ENCODE peak calls at places on chromosomes 4 and X, in seven cellular contexts. Z is H1, F is mesenchymal stem cell, V is IMR-90, P is neuronal stem cell, I is H9, N is mesendoderm. G is an unnamed sample.
A peak's percentile ranks its signal among the peaks of the same experiment; 100 is the strongest.

GRCh38 chrX:118603981-118604380 is 108.4 kb downstream of the DOCK11 start:
- DNase-seq in Z (no peak), F (peak; percentile 68), V (peak; percentile 61), P (peak; percentile 38), I (peak; percentile 50), N (peak; percentile 63), G (peak; percentile 78)

GRCh38 chr4:154490261-154490588 is 1.4 kb downstream of the DCHS2 start:
- DNase-seq in Z (no peak), F (no peak), V (no peak), P (peak; percentile 15), I (peak; percentile 49), N (peak; percentile 43), G (no peak)

GRCh38 chr4:37160653-37161052 is 83.9 kb upstream of the NWD2 start:
- DNase-seq in Z (no peak), F (no peak), V (no peak), P (no peak), I (no peak), N (no peak), G (no peak)

GRCh38 chr4:132540797-132541196 is 608.3 kb upstream of the PCDH10 start:
- DNase-seq in Z (no peak), F (no peak), V (no peak), P (no peak), I (no peak), N (no peak), G (no peak)

GRCh38 chr4:77433102-77433733 is 172.4 kb upstream of the CXCL13 start:
- DNase-seq in Z (no peak), F (peak; percentile 32), V (peak; percentile 2), P (peak; percentile 30), I (peak; percentile 39), N (peak; percentile 65), G (peak; percentile 63)

GRCh38 chrX:12709047-12709446 is 82.2 kb upstream of the PRPS2 start:
- DNase-seq in Z (no peak), F (no peak), V (no peak), P (no peak), I (peak; percentile 72), N (no peak), G (no peak)

GRCh38 chrX:136369377-136369776 is 68.6 kb downstream of the ADGRG4 start:
- DNase-seq in Z (no peak), F (no peak), V (no peak), P (no peak), I (no peak), N (no peak), G (no peak)

GRCh38 chr4:115923152-115923551 is 809.7 kb upstream of the NDST4 start:
- DNase-seq in Z (no peak), F (no peak), V (no peak), P (no peak), I (no peak), N (no peak), G (no peak)

GRCh38 chrX:48854898-48855297 is 19.5 kb upstream of the PCSK1N start:
- DNase-seq in Z (no peak), F (peak; percentile 28), V (no peak), P (no peak), I (no peak), N (peak; percentile 55), G (peak; percentile 32)

GRCh38 chr4:156019238-156019637 is 65.6 kb upstream of the CTSO start:
- DNase-seq in Z (no peak), F (no peak), V (no peak), P (no peak), I (no peak), N (no peak), G (no peak)

GRCh38 chr4:13329340-13329850 is 154.7 kb downstream of the RAB28 start:
- DNase-seq in Z (no peak), F (no peak), V (no peak), P (no peak), I (no peak), N (no peak), G (no peak)

GRCh38 chr4:10124167-10124930 is 7.8 kb upstream of the WDR1 start:
- DNase-seq in Z (no peak), F (no peak), V (no peak), P (no peak), I (no peak), N (no peak), G (no peak)

GRCh38 chrX:17535229-17535628 is 160.2 kb downstream of the NHS start:
- DNase-seq in Z (no peak), F (no peak), V (peak; percentile 20), P (no peak), I (peak; percentile 56), N (peak; percentile 60), G (peak; percentile 61)

GRCh38 chr4:88215351-88215750 is 56.9 kb upstream of the ABCG2 start:
- DNase-seq in Z (no peak), F (no peak), V (peak; percentile 39), P (no peak), I (no peak), N (no peak), G (no peak)

DNA sequence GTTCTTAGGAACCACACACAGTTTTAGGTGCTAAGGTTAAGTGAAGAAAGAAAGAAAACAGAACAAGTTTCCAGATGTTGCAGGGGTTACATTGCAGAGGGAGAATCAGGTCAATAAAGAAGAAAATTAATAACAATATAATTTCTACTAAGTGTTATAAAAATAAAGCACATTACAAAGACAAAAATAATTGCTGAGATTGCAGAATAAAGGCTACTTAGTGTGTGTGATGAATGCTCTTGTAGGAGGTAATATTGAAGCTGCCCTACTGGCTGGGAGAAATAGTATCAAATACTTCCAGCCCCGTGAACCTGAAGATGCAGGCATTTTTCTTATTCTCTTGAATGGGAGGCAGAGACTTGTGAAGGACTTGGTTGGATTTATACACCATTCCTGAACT is 33.2 kb upstream of the FAM9A start:
- DNase-seq in Z (no peak), F (no peak), V (no peak), P (no peak), I (no peak), N (no peak), G (no peak)
- H3K18ac ChIP-seq in Z (no peak overlapping the region), F (no peak overlapping the region), V (no peak overlapping the region), P (no peak overlapping the region), I (no peak overlapping the region), N (no peak overlapping the region), G (no peak overlapping the region)

DNA sequence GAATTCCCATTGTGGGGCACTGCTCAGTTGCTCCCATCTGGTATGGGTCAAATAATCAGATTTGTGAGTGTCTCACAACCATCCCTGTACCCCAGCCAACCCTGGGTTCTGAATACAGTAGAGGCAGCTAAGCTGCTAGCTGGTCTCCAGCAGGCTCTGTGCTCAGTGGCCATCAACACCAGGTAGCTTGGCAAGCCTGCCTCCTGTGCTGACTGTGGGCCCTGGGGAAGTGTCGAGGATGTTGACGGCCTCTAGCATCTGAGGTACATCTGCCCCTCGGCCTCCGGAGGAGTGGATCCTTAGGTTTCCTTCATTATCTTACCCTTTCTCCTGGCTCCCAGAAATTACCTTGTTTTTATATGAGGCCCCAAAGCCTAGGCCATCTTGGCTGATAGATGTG is 13.3 kb downstream of the RNF4 start:
- DNase-seq in Z (no peak), F (no peak), V (no peak), P (no peak), I (no peak), N (no peak), G (no peak)
- H3K4me1 ChIP-seq in Z (peaks cover 10% of the 10 kb centered on the region), F (peaks cover 15% of the 10 kb centered on the region), V (peaks cover 3% of the 10 kb centered on the region), P (peaks cover 5% of the 10 kb centered on the region), I (peaks cover 2% of the 10 kb centered on the region), N (peaks cover 16% of the 10 kb centered on the region), G (peaks cover 4% of the 10 kb centered on the region)

GRCh38 chr4:75514949-75515612 is 808 bp downstream of the THAP6 start:
- DNase-seq in Z (no peak), F (no peak), V (no peak), P (no peak), I (no peak), N (no peak), G (no peak)

GRCh38 chr4:75513529-75514130 is 573 bp downstream of the RCHY1 start:
- DNase-seq in Z (no peak), F (peak; percentile 40), V (peak; percentile 12), P (no peak), I (no peak), N (no peak), G (no peak)

GRCh38 chr4:75512336-75513211 is 1.6 kb downstream of the RCHY1 start:
- DNase-seq in Z (no peak), F (peak; percentile 57), V (peak; percentile 54), P (no peak), I (no peak), N (peak; percentile 69), G (no peak)

GRCh38 chr4:75514131-75514948 is at the start of the genes RCHY1 and THAP6:
- DNase-seq in Z (peak; percentile 86), F (peak; percentile 98), V (peak; percentile 93), P (peak; percentile 90), I (peak; percentile 97), N (peak; percentile 99), G (peak; percentile 97)

DNA sequence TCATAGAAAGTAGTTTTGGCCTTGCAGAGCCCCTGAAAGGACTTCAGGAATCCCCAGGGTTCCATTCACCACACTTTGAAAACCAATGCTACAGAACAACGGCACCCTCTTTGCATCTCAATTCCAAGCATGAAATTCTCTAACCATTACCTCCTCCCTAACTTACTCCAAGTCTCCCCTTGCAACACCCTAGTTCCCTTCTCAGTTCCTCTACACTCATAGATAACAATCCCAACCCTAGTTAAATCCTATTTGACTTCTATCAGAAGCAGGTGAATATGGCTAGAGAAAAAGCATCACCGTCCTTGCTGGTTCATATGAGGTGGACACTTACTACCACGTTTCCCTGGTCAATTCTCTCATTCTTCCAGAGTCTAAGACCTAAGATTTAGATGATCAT is 2.4 kb downstream of the RCHY1 start:
- DNase-seq in Z (peak; percentile 5), F (peak; percentile 25), V (no peak), P (no peak), I (no peak), N (peak; percentile 19), G (no peak)
- H3K18ac ChIP-seq in Z (no peak overlapping the region), F (no peak overlapping the region), V (no peak overlapping the region), P (no peak overlapping the region), I (no peak overlapping the region), N (no peak overlapping the region), G (no peak overlapping the region)

GRCh38 chr4:38416450-38417014 is 247.5 kb upstream of the KLF3 start:
- DNase-seq in Z (no peak), F (no peak), V (no peak), P (no peak), I (no peak), N (no peak), G (no peak)
- H3K4me1 ChIP-seq in Z (peaks cover 2% of the 10 kb centered on the region), F (no peaks in the 10 kb centered on the region), V (no peaks in the 10 kb centered on the region), P (peaks cover 3% of the 10 kb centered on the region), I (peaks cover 2% of the 10 kb centered on the region), N (no peaks in the 10 kb centered on the region), G (no peaks in the 10 kb centered on the region)

GRCh38 chrX:35166023-35166422 is 223.4 kb downstream of the FAM47B start:
- DNase-seq in Z (no peak), F (peak; percentile 13), V (no peak), P (peak; percentile 1), I (no peak), N (no peak), G (no peak)
- H3K18ac ChIP-seq in Z (no peak overlapping the region), F (no peak overlapping the region), V (no peak overlapping the region), P (no peak overlapping the region), I (no peak overlapping the region), N (no peak overlapping the region), G (no peak overlapping the region)